ENCODE peak calls at places on chromosomes 4 and X, in six cellular contexts. One of them, this sample, is unnamed.
A peak's percentile ranks its signal among the peaks of the same experiment; 100 is the strongest.

GRCh38 chrX:67613366-67613765 is 69.5 kb downstream of the AR start:
- DNase-seq in WERI-Rb-1: no peak
- DNase-seq in AG10803: peak; percentile 28
- DNase-seq in HCT116: no peak
- DNase-seq in PC-3: no peak
- DNase-seq in body of pancreas: no peak
- DNase-seq in this sample: no peak

GRCh38 chr4:99763635-99764101 is 53.0 kb upstream of the DAPP1 start:
- DNase-seq in HCT116: peak; percentile 49
- DNase-seq in AG10803: peak; percentile 90
- DNase-seq in WERI-Rb-1: no peak
- DNase-seq in PC-3: peak; percentile 95
- DNase-seq in body of pancreas: peak; percentile 74
- DNase-seq in this sample: peak; percentile 98

GRCh38 chr4:71126719-71127118 is 133.3 kb downstream of the DCK start:
- DNase-seq in body of pancreas: no peak
- DNase-seq in WERI-Rb-1: no peak
- DNase-seq in AG10803: peak; percentile 88
- DNase-seq in HCT116: peak; percentile 8
- DNase-seq in PC-3: peak; percentile 98
- DNase-seq in this sample: peak; percentile 71

GRCh38 chr4:77385124-77385969 is 220.3 kb upstream of the CXCL13 start:
- DNase-seq in HCT116: peak; percentile 54
- DNase-seq in body of pancreas: peak; percentile 77
- DNase-seq in AG10803: peak; percentile 67
- DNase-seq in PC-3: peak; percentile 61
- DNase-seq in WERI-Rb-1: peak; percentile 59
- DNase-seq in this sample: peak; percentile 77

GRCh38 chr4:3297066-3297859 is 4.4 kb downstream of the RGS12 start:
- DNase-seq in body of pancreas: peak; percentile 5
- DNase-seq in WERI-Rb-1: no peak
- DNase-seq in PC-3: no peak
- DNase-seq in HCT116: no peak
- DNase-seq in AG10803: no peak
- DNase-seq in this sample: no peak

GRCh38 chrX:133746593-133746992 is 238.8 kb downstream of the GPC3 start:
- DNase-seq in body of pancreas: no peak
- DNase-seq in HCT116: no peak
- DNase-seq in WERI-Rb-1: no peak
- DNase-seq in PC-3: no peak
- DNase-seq in AG10803: no peak
- DNase-seq in this sample: no peak

GRCh38 chr4:75696036-75696435 is 22.8 kb upstream of the G3BP2 start:
- DNase-seq in HCT116: no peak
- DNase-seq in AG10803: no peak
- DNase-seq in PC-3: no peak
- DNase-seq in body of pancreas: no peak
- DNase-seq in WERI-Rb-1: no peak
- DNase-seq in this sample: no peak

GRCh38 chrX:101229155-101229554 is 9.6 kb downstream of the DRP2 start:
- DNase-seq in body of pancreas: no peak
- DNase-seq in PC-3: peak; percentile 58
- DNase-seq in WERI-Rb-1: no peak
- DNase-seq in HCT116: no peak
- DNase-seq in AG10803: peak; percentile 59
- DNase-seq in this sample: no peak

GRCh38 chr4:88211473-88212252 is 53.2 kb upstream of the ABCG2 start:
- DNase-seq in PC-3: peak; percentile 81
- DNase-seq in AG10803: peak; percentile 36
- DNase-seq in body of pancreas: peak; percentile 30
- DNase-seq in HCT116: peak; percentile 47
- DNase-seq in WERI-Rb-1: peak; percentile 15
- DNase-seq in this sample: peak; percentile 68

GRCh38 chrX:37745354-37745753 is 34.5 kb upstream of the CYBB start:
- DNase-seq in AG10803: peak; percentile 55
- DNase-seq in body of pancreas: peak; percentile 73
- DNase-seq in PC-3: peak; percentile 84
- DNase-seq in WERI-Rb-1: peak; percentile 70
- DNase-seq in HCT116: peak; percentile 18
- DNase-seq in this sample: peak; percentile 73

GRCh38 chrX:49071877-49072711 is 1.7 kb downstream of the PRAF2 start:
- DNase-seq in body of pancreas: peak; percentile 64
- DNase-seq in PC-3: no peak
- DNase-seq in WERI-Rb-1: no peak
- DNase-seq in HCT116: no peak
- DNase-seq in AG10803: peak; percentile 73
- DNase-seq in this sample: no peak

GRCh38 chrX:68299923-68300322 is 133.4 kb downstream of the OPHN1 start:
- DNase-seq in HCT116: no peak
- DNase-seq in AG10803: peak; percentile 53
- DNase-seq in WERI-Rb-1: no peak
- DNase-seq in body of pancreas: no peak
- DNase-seq in PC-3: no peak
- DNase-seq in this sample: peak; percentile 8

DNA sequence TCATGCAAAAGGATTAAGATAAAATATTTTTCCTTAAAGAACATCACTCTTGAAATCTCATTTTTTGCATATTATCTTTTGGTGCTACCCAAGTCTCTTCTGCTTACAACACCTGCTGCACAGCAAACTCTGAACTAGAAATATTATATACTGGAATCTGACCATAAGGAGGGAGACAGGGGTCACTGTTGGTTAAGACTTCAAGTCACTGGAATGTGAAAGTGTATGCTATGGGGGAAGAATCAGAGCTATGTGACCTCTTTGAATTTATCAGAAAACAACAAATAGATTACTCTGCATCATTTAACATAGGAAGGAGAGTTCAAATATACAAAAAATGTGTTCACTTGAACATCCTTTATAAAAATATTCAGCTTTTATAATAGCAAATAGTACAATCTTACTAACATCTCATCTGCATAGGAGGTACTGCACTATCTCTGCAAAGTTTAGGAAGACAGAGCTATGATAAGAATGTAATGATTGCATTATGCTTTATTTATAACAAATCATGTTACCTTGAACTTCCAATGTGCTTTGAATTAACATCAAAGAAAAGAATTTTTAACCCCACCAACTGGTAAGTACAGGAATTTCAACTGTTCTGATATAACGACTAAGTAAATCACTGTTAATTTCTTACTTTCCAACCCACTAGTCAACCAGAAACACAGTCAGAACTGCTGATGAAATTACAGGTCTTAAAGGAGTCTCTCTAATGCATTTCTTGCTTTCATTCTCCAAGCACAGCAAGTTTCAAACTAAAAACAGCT is 69.8 kb downstream of the ZNF827 start:
- DNase-seq in PC-3: peak; percentile 46
- DNase-seq in WERI-Rb-1: no peak
- DNase-seq in AG10803: peak; percentile 30
- DNase-seq in body of pancreas: no peak
- DNase-seq in HCT116: no peak
- DNase-seq in this sample: no peak
- TF ChIP-seq CTCF in PC-3: peak; percentile 56
- TF ChIP-seq CTCF in WERI-Rb-1: no peak
- TF ChIP-seq CTCF in AG10803: peak; percentile 27
- TF ChIP-seq CTCF in body of pancreas: no peak
- TF ChIP-seq CTCF in HCT116: no peak
- TF ChIP-seq CTCF in this sample: peak; percentile 18

GRCh38 chrX:32673193-32673592 is 538.2 kb downstream of the DMD start:
- DNase-seq in WERI-Rb-1: no peak
- DNase-seq in body of pancreas: no peak
- DNase-seq in HCT116: no peak
- DNase-seq in PC-3: peak; percentile 2
- DNase-seq in AG10803: no peak
- DNase-seq in this sample: peak; percentile 28
- TF ChIP-seq CTCF in WERI-Rb-1: no peak
- TF ChIP-seq CTCF in body of pancreas: no peak
- TF ChIP-seq CTCF in HCT116: no peak
- TF ChIP-seq CTCF in PC-3: peak; percentile 17
- TF ChIP-seq CTCF in AG10803: no peak
- TF ChIP-seq CTCF in this sample: peak; percentile 34

DNA sequence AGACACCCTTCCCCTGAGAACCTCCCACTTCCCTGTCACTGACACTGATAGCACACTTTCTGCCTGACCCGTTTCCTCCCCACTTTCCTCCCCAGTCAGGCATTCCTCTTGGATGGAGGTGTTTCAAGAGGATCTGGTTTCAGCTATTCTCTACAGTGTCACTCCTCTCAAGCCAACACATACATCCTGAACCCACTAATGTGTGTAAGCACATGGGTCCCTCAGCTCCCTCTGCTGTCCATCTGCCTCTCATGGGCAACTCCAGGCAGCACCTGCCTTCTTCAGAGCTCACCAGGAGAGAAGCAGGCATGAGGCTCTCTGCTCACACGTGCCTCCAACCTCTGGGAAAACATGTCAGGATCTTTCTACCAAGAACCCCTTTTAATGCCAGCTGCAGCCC is 207.6 kb downstream of the NAF1 start:
- DNase-seq in PC-3: peak; percentile 4
- DNase-seq in HCT116: peak; percentile 10
- DNase-seq in AG10803: no peak
- DNase-seq in body of pancreas: no peak
- DNase-seq in WERI-Rb-1: peak; percentile 61
- DNase-seq in this sample: peak; percentile 27
- TF ChIP-seq CTCF in PC-3: no peak
- TF ChIP-seq CTCF in HCT116: peak; percentile 49
- TF ChIP-seq CTCF in AG10803: no peak
- TF ChIP-seq CTCF in body of pancreas: no peak
- TF ChIP-seq CTCF in WERI-Rb-1: peak; percentile 69
- TF ChIP-seq CTCF in this sample: peak; percentile 21

GRCh38 chr4:139656614-139657486 is 8.8 kb upstream of the MGST2 start:
- DNase-seq in AG10803: peak; percentile 72
- DNase-seq in PC-3: peak; percentile 80
- DNase-seq in WERI-Rb-1: peak; percentile 85
- DNase-seq in body of pancreas: peak; percentile 76
- DNase-seq in HCT116: peak; percentile 74
- DNase-seq in this sample: peak; percentile 83
- TF ChIP-seq CTCF in AG10803: peak; percentile 95
- TF ChIP-seq CTCF in PC-3: peak; percentile 72
- TF ChIP-seq CTCF in WERI-Rb-1: peak; percentile 95
- TF ChIP-seq CTCF in body of pancreas: peak; percentile 79
- TF ChIP-seq CTCF in HCT116: peak; percentile 93
- TF ChIP-seq CTCF in this sample: peak; percentile 63

DNA sequence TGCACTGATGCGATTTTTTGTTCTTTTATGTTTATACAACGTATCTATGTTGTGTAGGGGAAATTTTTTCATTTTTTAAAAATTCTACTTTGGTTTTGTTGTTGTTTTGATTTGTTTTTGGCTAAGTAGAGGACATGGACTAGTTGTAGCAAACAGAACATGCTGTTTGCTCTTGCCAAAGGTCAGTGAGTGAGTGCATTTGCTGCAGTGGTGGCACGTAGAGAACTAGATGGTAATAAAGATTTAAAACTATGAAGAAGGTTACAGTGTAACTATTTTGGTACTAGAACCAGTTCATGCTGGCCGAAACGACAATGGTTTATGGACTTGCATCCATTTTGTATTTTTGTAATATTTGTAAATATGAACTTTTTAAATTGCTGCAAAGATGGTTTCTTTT is 1.9 kb upstream of the SCML1 start:
- DNase-seq in WERI-Rb-1: no peak
- DNase-seq in HCT116: no peak
- DNase-seq in body of pancreas: no peak
- DNase-seq in PC-3: no peak
- DNase-seq in AG10803: no peak
- DNase-seq in this sample: no peak
- TF ChIP-seq CTCF in WERI-Rb-1: no peak
- TF ChIP-seq CTCF in HCT116: no peak
- TF ChIP-seq CTCF in body of pancreas: no peak
- TF ChIP-seq CTCF in PC-3: no peak
- TF ChIP-seq CTCF in AG10803: no peak
- TF ChIP-seq CTCF in this sample: no peak

GRCh38 chr4:5804656-5805055 is 88.2 kb downstream of the CRMP1 start:
- DNase-seq in WERI-Rb-1: no peak
- DNase-seq in PC-3: no peak
- DNase-seq in AG10803: no peak
- DNase-seq in body of pancreas: no peak
- DNase-seq in HCT116: no peak
- DNase-seq in this sample: no peak
- TF ChIP-seq CTCF in WERI-Rb-1: peak; percentile 39
- TF ChIP-seq CTCF in PC-3: no peak
- TF ChIP-seq CTCF in AG10803: no peak
- TF ChIP-seq CTCF in body of pancreas: no peak
- TF ChIP-seq CTCF in HCT116: peak; percentile 69
- TF ChIP-seq CTCF in this sample: no peak

DNA sequence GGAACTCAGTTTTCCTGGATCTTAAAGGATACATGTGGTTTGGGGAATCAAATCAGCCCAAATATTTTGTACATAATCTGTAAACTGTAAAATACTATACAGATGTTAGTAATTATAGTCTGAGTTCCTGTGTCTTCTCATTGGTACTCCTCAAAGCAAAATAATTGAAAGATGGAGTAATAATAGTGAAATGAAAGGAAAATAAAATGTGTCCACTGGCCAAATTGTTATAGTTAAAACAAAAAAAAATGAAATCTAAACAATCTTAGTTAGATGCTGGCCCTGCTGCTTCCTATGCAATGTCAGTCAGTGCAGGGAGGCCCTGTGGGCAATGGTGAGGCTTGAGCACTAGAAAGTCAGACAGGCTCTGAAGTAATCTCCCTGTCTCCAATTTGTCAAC is 370.2 kb upstream of the CPEB2 start:
- DNase-seq in HCT116: no peak
- DNase-seq in AG10803: no peak
- DNase-seq in WERI-Rb-1: no peak
- DNase-seq in PC-3: no peak
- DNase-seq in body of pancreas: no peak
- DNase-seq in this sample: no peak
- TF ChIP-seq CTCF in HCT116: no peak
- TF ChIP-seq CTCF in AG10803: no peak
- TF ChIP-seq CTCF in WERI-Rb-1: no peak
- TF ChIP-seq CTCF in PC-3: no peak
- TF ChIP-seq CTCF in body of pancreas: no peak
- TF ChIP-seq CTCF in this sample: no peak